ENCODE peak calls at places on chromosome 1, in six cellular contexts. One of them, this sample, is unnamed.

GRCh38 chr1:245621589-245621988 is 466.8 kb downstream of the KIF26B start:
- DNase-seq in endothelial cell: no peak
- DNase-seq in HCEC 1CT: no peak
- DNase-seq in HTR-8/SVneo: no peak
- DNase-seq in HS-5: no peak
- DNase-seq in stimulated activated CD4-positive, alpha-beta T cell treated with anti-CD3 and anti-CD28 coated beads, Interleukin-4, amount 100 ng/mL, for 4 hours: no peak
- DNase-seq in this sample: no peak

GRCh38 chr1:93152835-93153234 is 27.4 kb downstream of the TMED5 start:
- DNase-seq in endothelial cell: no peak
- DNase-seq in HCEC 1CT: no peak
- DNase-seq in HTR-8/SVneo: no peak
- DNase-seq in HS-5: no peak
- DNase-seq in stimulated activated CD4-positive, alpha-beta T cell treated with anti-CD3 and anti-CD28 coated beads, Interleukin-4, amount 100 ng/mL, for 4 hours: no peak
- DNase-seq in this sample: no peak

GRCh38 chr1:225603538-225604354 is 49.2 kb downstream of the ENAH start:
- DNase-seq in endothelial cell: no peak
- DNase-seq in HCEC 1CT: peak
- DNase-seq in HTR-8/SVneo: peak
- DNase-seq in HS-5: peak
- DNase-seq in stimulated activated CD4-positive, alpha-beta T cell treated with anti-CD3 and anti-CD28 coated beads, Interleukin-4, amount 100 ng/mL, for 4 hours: no peak
- DNase-seq in this sample: no peak

GRCh38 chr1:205456383-205456867 is 580 bp upstream of the BLACAT1 start:
- DNase-seq in endothelial cell: no peak
- DNase-seq in HCEC 1CT: no peak
- DNase-seq in HTR-8/SVneo: no peak
- DNase-seq in HS-5: no peak
- DNase-seq in stimulated activated CD4-positive, alpha-beta T cell treated with anti-CD3 and anti-CD28 coated beads, Interleukin-4, amount 100 ng/mL, for 4 hours: no peak
- DNase-seq in this sample: no peak

GRCh38 chr1:22105611-22106207 is 37.2 kb downstream of the WNT4 start:
- DNase-seq in endothelial cell: peak
- DNase-seq in HCEC 1CT: peak
- DNase-seq in HTR-8/SVneo: peak
- DNase-seq in HS-5: no peak
- DNase-seq in stimulated activated CD4-positive, alpha-beta T cell treated with anti-CD3 and anti-CD28 coated beads, Interleukin-4, amount 100 ng/mL, for 4 hours: no peak
- DNase-seq in this sample: no peak

GRCh38 chr1:41641483-41641829 is 157.0 kb upstream of the EDN2 start:
- DNase-seq in endothelial cell: no peak
- DNase-seq in HCEC 1CT: no peak
- DNase-seq in HTR-8/SVneo: no peak
- DNase-seq in HS-5: no peak
- DNase-seq in stimulated activated CD4-positive, alpha-beta T cell treated with anti-CD3 and anti-CD28 coated beads, Interleukin-4, amount 100 ng/mL, for 4 hours: no peak
- DNase-seq in this sample: no peak

GRCh38 chr1:202275061-202275770 is 66.5 kb downstream of the UBE2T start:
- DNase-seq in endothelial cell: no peak
- DNase-seq in HCEC 1CT: no peak
- DNase-seq in HTR-8/SVneo: no peak
- DNase-seq in HS-5: no peak
- DNase-seq in stimulated activated CD4-positive, alpha-beta T cell treated with anti-CD3 and anti-CD28 coated beads, Interleukin-4, amount 100 ng/mL, for 4 hours: no peak
- DNase-seq in this sample: no peak

GRCh38 chr1:233393084-233393840 is 65.7 kb downstream of the MAP3K21 start:
- DNase-seq in endothelial cell: no peak
- DNase-seq in HCEC 1CT: no peak
- DNase-seq in HTR-8/SVneo: no peak
- DNase-seq in HS-5: no peak
- DNase-seq in stimulated activated CD4-positive, alpha-beta T cell treated with anti-CD3 and anti-CD28 coated beads, Interleukin-4, amount 100 ng/mL, for 4 hours: no peak
- DNase-seq in this sample: no peak